ENCODE peak calls at places on chromosomes 2 and 18, in five cellular contexts. N, I, H, L and X are unnamed samples.

GRCh38 chr2:109322111-109322510 is 193.1 kb downstream of the SH3RF3 start:
- DNase-seq in N (peak; percentile 95), I (peak; percentile 97), H (peak; percentile 87), L (no peak), X (no peak)

GRCh38 chr2:71423817-71424420 is 29.4 kb upstream of the DYSF start:
- DNase-seq in N (no peak), I (no peak), H (no peak), L (no peak), X (no peak)

GRCh38 chr2:30871980-30872789 is 64.9 kb upstream of the CAPN13 start:
- DNase-seq in N (no peak), I (no peak), H (peak; percentile 12), L (no peak), X (peak; percentile 90)

GRCh38 chr2:84870306-84870705 is 10.6 kb downstream of the TRABD2A start:
- DNase-seq in N (no peak), I (no peak), H (no peak), L (no peak), X (no peak)

GRCh38 chr2:186572705-186573104 is 17.2 kb upstream of the ITGAV start:
- DNase-seq in N (no peak), I (no peak), H (no peak), L (no peak), X (no peak)

GRCh38 chr2:47796090-47796697 is 13.2 kb downstream of the MSH6 start:
- DNase-seq in N (no peak), I (no peak), H (no peak), L (no peak), X (no peak)

GRCh38 chr2:214076527-214076926 is 334.3 kb upstream of the VWC2L start:
- DNase-seq in N (no peak), I (no peak), H (peak; percentile 56), L (no peak), X (peak; percentile 59)

GRCh38 chr2:18369750-18370149 is 190.7 kb downstream of the RDH14 start:
- DNase-seq in N (no peak), I (peak; percentile 54), H (no peak), L (no peak), X (no peak)

GRCh38 chr2:58734365-58734764 is 493.2 kb upstream of the FANCL start:
- DNase-seq in N (no peak), I (peak; percentile 13), H (no peak), L (no peak), X (peak; percentile 42)

GRCh38 chr2:72676341-72677025 is 149.3 kb downstream of the EXOC6B start:
- DNase-seq in N (no peak), I (peak; percentile 52), H (no peak), L (no peak), X (no peak)

GRCh38 chr2:46487667-46488333 is 8.4 kb downstream of the TMEM247 start:
- DNase-seq in N (peak; percentile 57), I (peak; percentile 62), H (peak; percentile 39), L (no peak), X (no peak)

GRCh38 chr2:241935314-241935713 is 65.8 kb downstream of the RTP5 start:
- DNase-seq in N (no peak), I (peak; percentile 67), H (peak; percentile 63), L (no peak), X (no peak)

GRCh38 chr18:11119550-11119949 is 29.8 kb downstream of the PIEZO2 start:
- DNase-seq in N (no peak), I (no peak), H (no peak), L (no peak), X (no peak)

GRCh38 chr2:94861308-94862152 is 9.7 kb upstream of the TEKT4 start:
- DNase-seq in N (no peak), I (no peak), H (no peak), L (peak; percentile 16), X (no peak)

GRCh38 chr2:153770359-153770991 is 101.2 kb upstream of the GALNT13 start:
- DNase-seq in N (no peak), I (no peak), H (no peak), L (no peak), X (no peak)

GRCh38 chr2:153766415-153766814 is 105.3 kb upstream of the GALNT13 start:
- DNase-seq in N (no peak), I (no peak), H (no peak), L (no peak), X (no peak)
- TF ChIP-seq CTCF in N (no peak), I (no peak), H (no peak), L (no peak), X (no peak)

GRCh38 chr18:46542545-46542944 is 114.5 kb downstream of the LOXHD1 start:
- DNase-seq in N (no peak), I (peak; percentile 2), H (no peak), L (no peak), X (no peak)
- H3K4me3 ChIP-seq in N (no peak overlapping the region), I (no peak overlapping the region), H (no peak overlapping the region), L (no peak overlapping the region), X (no peak overlapping the region)

GRCh38 chr2:220674033-220674432 is 898.1 kb downstream of the EPHA4 start:
- DNase-seq in N (no peak), I (no peak), H (no peak), L (no peak), X (no peak)
- TF ChIP-seq CTCF in N (no peak), I (peak; percentile 24), H (no peak), L (no peak), X (no peak)

GRCh38 chr2:75562513-75562864 is 1.8 kb upstream of the EVA1A start:
- DNase-seq in N (no peak), I (peak; percentile 40), H (no peak), L (no peak), X (no peak)

GRCh38 chr2:75559633-75560021 is 1.1 kb downstream of the EVA1A start:
- DNase-seq in N (no peak), I (no peak), H (no peak), L (no peak), X (no peak)

GRCh38 chr2:75560022-75560767 is 544 bp downstream of the EVA1A start:
- DNase-seq in N (no peak), I (peak; percentile 42), H (no peak), L (no peak), X (no peak)

GRCh38 chr2:75561566-75562512 is 1.1 kb upstream of the EVA1A start:
- DNase-seq in N (no peak), I (peak; percentile 62), H (no peak), L (no peak), X (no peak)

GRCh38 chr2:75560768-75561565 is at the start of gene EVA1A:
- DNase-seq in N (peak; percentile 23), I (peak; percentile 82), H (no peak), L (no peak), X (peak; percentile 51)
- H3K4me3 ChIP-seq in N (peak within 1 kb of the TSS; percentile 44), I (peak within 1 kb of the TSS; percentile 75), H (peak within 1 kb of the TSS; percentile 84), L (peak within 1 kb of the TSS; percentile 60), X (peak within 1 kb of the TSS; percentile 74)

GRCh38 chr2:23563673-23564617 is 179.0 kb downstream of the KLHL29 start:
- DNase-seq in N (peak; percentile 53), I (peak; percentile 57), H (peak; percentile 52), L (peak; percentile 37), X (no peak)
- TF ChIP-seq CTCF in N (no peak), I (peak; percentile 28), H (no peak), L (no peak), X (no peak)

DNA sequence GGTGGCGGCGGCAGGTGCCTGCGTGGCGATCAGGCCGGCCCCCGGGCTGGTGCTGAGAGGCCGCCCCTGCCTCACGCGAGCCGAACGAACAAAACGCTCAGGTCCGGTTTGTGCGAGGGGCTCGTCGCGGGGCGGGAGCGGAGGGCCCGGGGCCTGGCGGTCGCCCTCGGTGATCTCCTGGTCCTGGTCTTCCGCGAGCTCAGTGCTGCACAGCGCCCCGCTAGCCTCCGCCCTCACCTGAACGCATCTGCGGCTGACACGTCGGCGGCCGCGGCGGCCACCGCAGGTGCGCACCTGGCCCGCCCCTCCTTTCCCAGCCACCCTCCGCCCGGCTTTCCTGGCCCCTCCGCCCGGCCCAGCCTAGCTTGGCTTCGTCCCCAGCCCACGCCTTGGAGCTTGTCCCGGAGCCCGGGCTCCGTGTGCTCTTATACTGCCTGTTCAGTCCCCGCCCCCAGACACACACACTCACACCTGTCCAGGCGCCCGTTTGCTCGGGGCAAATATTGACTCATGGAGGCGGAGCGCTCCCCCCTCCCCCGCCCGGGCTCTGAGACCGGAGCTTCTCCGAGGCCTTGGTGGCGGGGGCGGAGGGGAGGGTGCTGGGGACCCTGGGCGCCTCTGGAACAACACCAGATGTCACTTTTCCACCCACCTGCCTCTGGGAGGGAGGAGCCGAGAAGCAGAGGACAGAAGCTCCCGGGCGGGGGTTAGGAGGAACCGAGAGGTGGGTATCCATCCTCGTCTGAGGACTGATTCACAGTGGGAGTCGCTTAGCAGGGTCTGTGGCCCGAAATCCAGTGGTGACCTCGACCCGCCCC is 8.6 kb upstream of the CRYBA2 start:
- DNase-seq in N (no peak), I (no peak), H (no peak), L (no peak), X (no peak)
- H3K4me3 ChIP-seq in N (no peak overlapping the region), I (no peak overlapping the region), H (no peak overlapping the region), L (peak overlapping the region; percentile 41), X (no peak overlapping the region)

DNA sequence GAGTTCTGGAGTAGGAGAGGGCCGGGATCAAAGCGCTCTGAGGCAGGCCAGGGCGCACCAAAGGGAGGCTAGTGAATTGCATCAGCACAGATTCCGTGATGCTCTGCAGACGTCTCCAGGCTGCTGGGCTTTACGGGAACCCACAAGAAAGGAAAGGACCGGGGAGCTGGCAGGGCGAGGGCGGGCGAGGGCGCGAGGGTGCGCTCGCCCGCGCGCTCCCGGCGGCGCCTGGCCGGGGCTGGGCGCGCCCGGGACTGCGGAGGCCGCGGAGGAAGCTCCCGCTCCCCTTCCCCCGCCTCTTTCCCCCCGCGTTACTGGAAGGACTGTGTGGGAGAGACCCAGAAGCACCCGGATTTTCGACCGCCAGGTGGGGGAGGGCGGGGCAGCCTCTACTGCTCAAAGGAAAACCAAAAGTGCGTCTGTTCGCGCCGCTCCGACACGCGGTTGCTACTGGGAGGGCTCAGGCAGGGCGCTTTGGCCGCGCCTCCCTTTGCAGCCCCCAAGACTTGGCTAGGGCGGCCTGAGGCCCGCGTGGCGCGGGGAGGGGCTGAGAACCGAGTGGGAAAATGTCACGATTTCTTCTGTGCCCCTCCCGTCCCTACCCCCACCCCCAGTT is 2.3 kb upstream of the FOSL2 start:
- DNase-seq in N (peak; percentile 95), I (peak; percentile 97), H (peak; percentile 69), L (peak; percentile 48), X (peak; percentile 74)
- TF ChIP-seq CTCF in N (peak; percentile 50), I (peak; percentile 31), H (no peak), L (no peak), X (no peak)

GRCh38 chr2:15939854-15940660 is at the start of gene MYCN:
- DNase-seq in N (peak; percentile 72), I (peak; percentile 52), H (no peak), L (peak; percentile 36), X (no peak)
- H3K4me3 ChIP-seq in N (peak within 1 kb of the TSS; percentile 44), I (peak within 1 kb of the TSS; percentile 35), H (no peak within 1 kb of the TSS), L (peak within 1 kb of the TSS; percentile 66), X (peak within 1 kb of the TSS; percentile 52)

DNA sequence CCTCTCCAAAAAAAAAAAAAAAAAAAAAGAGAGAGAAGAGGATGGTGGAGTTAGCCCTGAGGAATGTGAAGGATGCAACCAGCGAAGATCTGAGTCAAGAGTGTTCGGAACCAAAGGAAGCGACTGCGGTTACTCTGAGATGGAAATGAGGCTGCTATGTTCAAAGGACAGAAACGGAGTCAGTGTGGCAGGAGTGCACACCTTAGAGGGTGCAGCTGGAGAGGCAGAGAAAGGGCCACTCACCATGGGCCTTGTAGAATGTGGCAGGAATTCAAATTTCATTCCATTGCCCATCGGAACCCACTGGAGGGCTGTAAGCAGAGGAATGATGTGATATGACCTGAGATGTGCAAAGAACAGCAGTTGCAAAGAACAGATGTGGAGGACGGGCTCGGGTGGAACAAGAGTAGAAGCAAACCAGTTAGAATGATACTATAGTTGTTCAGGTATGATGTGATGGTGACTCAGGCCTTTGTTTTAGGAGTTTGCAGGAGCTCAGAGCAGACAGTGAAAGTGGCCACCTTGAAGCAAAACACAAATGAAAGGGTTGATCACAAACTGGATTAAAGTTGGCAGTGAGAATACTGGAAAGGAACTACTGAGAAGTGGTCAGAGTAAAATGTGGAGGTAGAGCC is 22.6 kb downstream of the ITGA6 start:
- DNase-seq in N (no peak), I (no peak), H (no peak), L (no peak), X (no peak)
- TF ChIP-seq CTCF in N (no peak), I (no peak), H (no peak), L (no peak), X (no peak)